ENCODE peak calls at places on chromosomes 4 and X, in ten cellular contexts. P, G, O, T, D, L, S, R, J and M are unnamed samples.

GRCh38 chr4:143587703-143588102 is 74.2 kb downstream of the SMARCA5 start:
- DNase-seq in P (no peak), G (peak), O (no peak), T (no peak), D (no peak), L (no peak), S (no peak), R (no peak), J (no peak), M (peak)

GRCh38 chr4:147799986-147800555 is 68.2 kb downstream of the ARHGAP10 start:
- DNase-seq in P (no peak), G (no peak), O (peak), T (no peak), D (no peak), L (peak), S (no peak), R (no peak), J (no peak), M (no peak)

GRCh38 chr4:96293806-96294205 is 453.9 kb downstream of the PDHA2 start:
- DNase-seq in P (no peak), G (no peak), O (no peak), T (no peak), D (no peak), L (no peak), S (no peak), R (no peak), J (no peak), M (peak)

GRCh38 chr4:152394786-152395185 is 141.1 kb downstream of the FBXW7 start:
- DNase-seq in P (no peak), G (no peak), O (no peak), T (no peak), D (no peak), L (no peak), S (no peak), R (no peak), J (no peak), M (no peak)

GRCh38 chr4:86522349-86522748 is 71.8 kb upstream of the PTPN13 start:
- DNase-seq in P (no peak), G (no peak), O (no peak), T (no peak), D (no peak), L (no peak), S (no peak), R (no peak), J (no peak), M (no peak)

GRCh38 chr4:84965558-84966381 is 720 bp downstream of the WDFY3 start:
- DNase-seq in P (no peak), G (peak), O (no peak), T (peak), D (no peak), L (peak), S (no peak), R (peak), J (peak), M (peak)

GRCh38 chr4:174575436-174575835 is 53.1 kb upstream of the HPGD start:
- DNase-seq in P (no peak), G (no peak), O (no peak), T (no peak), D (no peak), L (no peak), S (no peak), R (no peak), J (no peak), M (no peak)

GRCh38 chr4:105361021-105361420 is 112.8 kb downstream of the PPA2 start:
- DNase-seq in P (no peak), G (no peak), O (no peak), T (no peak), D (no peak), L (no peak), S (no peak), R (no peak), J (no peak), M (no peak)

GRCh38 chrX:101347859-101348451 is 587 bp downstream of the TIMM8A start:
- DNase-seq in P (no peak), G (no peak), O (no peak), T (no peak), D (no peak), L (no peak), S (no peak), R (no peak), J (no peak), M (no peak)

GRCh38 chr4:8033067-8033755 is 93.5 kb upstream of the AFAP1 start:
- DNase-seq in P (no peak), G (no peak), O (no peak), T (no peak), D (no peak), L (no peak), S (no peak), R (no peak), J (no peak), M (no peak)

GRCh38 chr4:23745377-23745776 is 144.5 kb downstream of the PPARGC1A start:
- DNase-seq in P (no peak), G (no peak), O (no peak), T (no peak), D (no peak), L (no peak), S (no peak), R (no peak), J (no peak), M (no peak)

GRCh38 chrX:49106930-49107329 is 16.6 kb downstream of the GPKOW start:
- DNase-seq in P (no peak), G (no peak), O (no peak), T (no peak), D (no peak), L (peak), S (no peak), R (no peak), J (peak), M (peak)

GRCh38 chrX:49793686-49794085 is 35.4 kb upstream of the PAGE4 start:
- DNase-seq in P (no peak), G (no peak), O (no peak), T (no peak), D (no peak), L (no peak), S (no peak), R (no peak), J (no peak), M (no peak)

GRCh38 chrX:33725556-33726232 is 406.4 kb downstream of the FAM47A start:
- DNase-seq in P (no peak), G (no peak), O (no peak), T (no peak), D (peak), L (peak), S (no peak), R (no peak), J (peak), M (no peak)

GRCh38 chr4:82901129-82901718 is 689 bp downstream of the THAP9 start:
- DNase-seq in P (no peak), G (no peak), O (no peak), T (no peak), D (no peak), L (no peak), S (no peak), R (no peak), J (no peak), M (no peak)

GRCh38 chr4:4762909-4763814 is 96.3 kb upstream of the MSX1 start:
- DNase-seq in P (no peak), G (no peak), O (peak), T (no peak), D (no peak), L (peak), S (no peak), R (no peak), J (no peak), M (no peak)

GRCh38 chrX:7190157-7190556 is 42.2 kb upstream of the PUDP start:
- DNase-seq in P (no peak), G (no peak), O (no peak), T (no peak), D (no peak), L (no peak), S (no peak), R (no peak), J (no peak), M (peak)

GRCh38 chrX:55486736-55487135 is 2.9 kb downstream of the USP51 start:
- DNase-seq in P (no peak), G (no peak), O (no peak), T (no peak), D (no peak), L (no peak), S (no peak), R (peak), J (peak), M (no peak)

GRCh38 chr4:1494416-1495315 is 88.4 kb upstream of the NKX1-1 start:
- DNase-seq in P (peak), G (no peak), O (no peak), T (no peak), D (no peak), L (no peak), S (no peak), R (no peak), J (no peak), M (no peak)

GRCh38 chrX:31199051-31199769 is 127.4 kb upstream of the FTHL17 start:
- DNase-seq in P (no peak), G (no peak), O (no peak), T (no peak), D (no peak), L (no peak), S (no peak), R (no peak), J (no peak), M (no peak)